ENCODE peak calls at places on chromosomes 13 and 19, in seven cellular contexts. F is K562; W is naive thymus-derived CD8-positive, alpha-beta T cell; E is activated naive CD4-positive, alpha-beta T cell treated with anti-CD3 and anti-CD28 coated beads for 36 hours; N is NCI-H1048; K is T-helper 2 cell; P is HuH-7.5. V is an unnamed sample.
A peak's percentile ranks its signal among the peaks of the same experiment; 100 is the strongest.

GRCh38 chr13:51148952-51149573 is 38.0 kb upstream of the C13orf42 start:
- DNase-seq in F (no peak), W (no peak), E (no peak), N (peak; percentile 0), K (peak; percentile 47), P (no peak), V (peak; percentile 54)

GRCh38 chr13:84873951-84874350 is 925.3 kb downstream of the SLITRK6 start:
- DNase-seq in F (no peak), W (no peak), E (no peak), N (no peak), K (no peak), P (no peak), V (no peak)

GRCh38 chr13:96652506-96652905 is 341.8 kb downstream of the OXGR1 start:
- DNase-seq in F (no peak), W (no peak), E (no peak), N (no peak), K (no peak), P (no peak), V (no peak)

GRCh38 chr19:36182612-36183454 is 30.6 kb upstream of the COX7A1 start:
- DNase-seq in F (no peak), W (no peak), E (no peak), N (no peak), K (no peak), P (no peak), V (no peak)

GRCh38 chr13:109301711-109302110 is 484.7 kb downstream of the IRS2 start:
- DNase-seq in F (no peak), W (no peak), E (no peak), N (no peak), K (no peak), P (no peak), V (no peak)

GRCh38 chr19:3857449-3858003 is 11.3 kb downstream of the ZFR2 start:
- DNase-seq in F (no peak), W (no peak), E (no peak), N (no peak), K (peak; percentile 30), P (no peak), V (no peak)

GRCh38 chr19:10419646-10420443 is 493 bp upstream of the PDE4A start:
- DNase-seq in F (peak; percentile 91), W (peak; percentile 77), E (peak; percentile 65), N (peak; percentile 43), K (peak; percentile 89), P (peak; percentile 70), V (no peak)

GRCh38 chr13:102873653-102874052 is 27.8 kb downstream of the ERCC5 start:
- DNase-seq in F (no peak), W (no peak), E (no peak), N (no peak), K (peak; percentile 60), P (no peak), V (no peak)

GRCh38 chr19:48455171-48455907 is at the start of gene KCNJ14:
- DNase-seq in F (peak; percentile 51), W (peak; percentile 46), E (no peak), N (no peak), K (no peak), P (no peak), V (no peak)

GRCh38 chr13:25783480-25784081 is 268.2 kb downstream of the SHISA2 start:
- DNase-seq in F (no peak), W (no peak), E (no peak), N (no peak), K (no peak), P (no peak), V (no peak)

GRCh38 chr13:33197551-33197971 is 88.0 kb downstream of the STARD13 start:
- DNase-seq in F (no peak), W (no peak), E (no peak), N (no peak), K (no peak), P (no peak), V (no peak)